ENCODE peak calls at places on chromosome 22, in eight cellular contexts. Z is body of pancreas, J is cardiac muscle cell, S is osteoblast, O is uterus, I is tibial artery, N is WERI-Rb-1, R is sigmoid colon. F is an unnamed sample.
A peak's percentile ranks its signal among the peaks of the same experiment; 100 is the strongest.

GRCh38 chr22:49929553-49929979 is 11.1 kb downstream of the CRELD2 start:
- DNase-seq in S (peak; percentile 100), J (peak; percentile 74), R (peak; percentile 80), Z (no peak), N (peak; percentile 53), O (peak; percentile 46), I (no peak), F (no peak)

GRCh38 chr22:26210390-26210789 is 41.1 kb downstream of the SEZ6L start:
- DNase-seq in R (peak; percentile 19), I (no peak), Z (no peak), S (no peak), J (no peak), N (no peak), O (no peak), F (no peak)

GRCh38 chr22:37487129-37487528 is 945 bp upstream of the MFNG start:
- DNase-seq in N (no peak), J (no peak), S (no peak), I (no peak), R (no peak), O (no peak), Z (no peak), F (no peak)

GRCh38 chr22:31099386-31099785 is 8.0 kb downstream of the SELENOM start:
- DNase-seq in O (no peak), N (no peak), Z (no peak), I (peak; percentile 78), S (peak; percentile 86), J (no peak), R (no peak), F (no peak)

GRCh38 chr22:38106814-38107578 is 3.5 kb downstream of the BAIAP2L2 start:
- DNase-seq in J (no peak), N (no peak), Z (no peak), R (no peak), I (no peak), O (no peak), S (peak; percentile 59), F (no peak)

GRCh38 chr22:26835929-26836528 is 178.6 kb downstream of the MIAT start:
- DNase-seq in I (no peak), O (peak; percentile 19), Z (peak; percentile 51), J (peak; percentile 17), N (peak; percentile 64), R (no peak), S (peak; percentile 80), F (no peak)

GRCh38 chr22:36946436-36947158 is 33.2 kb downstream of the CSF2RB start:
- DNase-seq in R (no peak), J (no peak), S (no peak), N (no peak), O (no peak), I (no peak), Z (no peak), F (no peak)

GRCh38 chr22:17969732-17970131 is 54.6 kb downstream of the MICAL3 start:
- DNase-seq in S (peak; percentile 95), N (peak; percentile 60), R (no peak), O (no peak), Z (no peak), J (peak; percentile 48), I (no peak), F (no peak)

GRCh38 chr22:37020192-37020479 is 594 bp downstream of the MPST start:
- DNase-seq in Z (no peak), O (no peak), J (peak; percentile 42), N (no peak), S (peak; percentile 96), R (no peak), I (peak; percentile 72), F (no peak)

GRCh38 chr22:26957176-26957575 is 299.8 kb downstream of the MIAT start:
- DNase-seq in Z (no peak), R (no peak), O (no peak), I (no peak), N (no peak), S (no peak), J (no peak), F (no peak)

GRCh38 chr22:37230673-37231405 is 13.2 kb downstream of the RAC2 start:
- DNase-seq in S (peak; percentile 74), I (peak; percentile 40), R (no peak), N (no peak), J (no peak), O (no peak), Z (peak; percentile 31), F (no peak)

GRCh38 chr22:39176673-39177455 is 24.4 kb upstream of the CBX7 start:
- DNase-seq in O (peak; percentile 36), N (no peak), I (peak; percentile 62), R (no peak), Z (no peak), J (no peak), S (peak; percentile 63), F (no peak)

GRCh38 chr22:39177456-39177775 is 24.9 kb upstream of the CBX7 start:
- DNase-seq in Z (no peak), I (no peak), N (no peak), R (no peak), O (no peak), S (no peak), J (no peak), F (no peak)

GRCh38 chr22:39178206-39179111 is 26.0 kb upstream of the CBX7 start:
- DNase-seq in I (peak; percentile 42), S (peak; percentile 90), N (no peak), R (no peak), O (no peak), J (no peak), Z (no peak), F (no peak)

GRCh38 chr22:39179401-39179827 is 26.9 kb upstream of the CBX7 start:
- DNase-seq in O (no peak), N (peak; percentile 93), S (peak; percentile 60), Z (no peak), J (peak; percentile 43), R (no peak), I (peak; percentile 58), F (no peak)

GRCh38 chr22:39177791-39178190 is 25.3 kb upstream of the CBX7 start:
- DNase-seq in I (peak; percentile 61), R (no peak), O (peak; percentile 26), S (no peak), N (no peak), J (no peak), Z (no peak), F (no peak)
- H3K27ac ChIP-seq in I (peak overlapping the region; percentile 63), R (peak overlapping the region; percentile 76), O (peak overlapping the region; percentile 88), S (no peak overlapping the region), N (peak overlapping the region; percentile 29), J (no peak overlapping the region), Z (peak overlapping the region; percentile 79), F (no peak overlapping the region)

GRCh38 chr22:46102159-46102558 is 48.2 kb upstream of the PPARA start:
- DNase-seq in O (no peak), N (no peak), I (no peak), R (no peak), J (no peak), S (no peak), Z (no peak), F (no peak)

GRCh38 chr22:46102752-46103151 is 47.6 kb upstream of the PPARA start:
- DNase-seq in R (no peak), N (no peak), O (no peak), S (no peak), I (no peak), J (no peak), Z (peak; percentile 41), F (no peak)

GRCh38 chr22:46104170-46104880 is 46.0 kb upstream of the PPARA start:
- DNase-seq in I (peak; percentile 82), J (no peak), N (no peak), Z (peak; percentile 87), S (no peak), O (peak; percentile 72), R (no peak), F (peak; percentile 63)

GRCh38 chr22:46103664-46104063 is 46.7 kb upstream of the PPARA start:
- DNase-seq in O (no peak), Z (no peak), I (no peak), S (no peak), N (no peak), J (no peak), R (no peak), F (no peak)

GRCh38 chr22:46103181-46103580 is 47.1 kb upstream of the PPARA start:
- DNase-seq in S (no peak), Z (no peak), N (no peak), I (no peak), R (no peak), J (no peak), O (no peak), F (no peak)
- H3K27me3 ChIP-seq in S (no peaks in the 10 kb centered on the region), Z (no peaks in the 10 kb centered on the region), N (no peaks in the 10 kb centered on the region), I (no peaks in the 10 kb centered on the region), R (no peaks in the 10 kb centered on the region), J (no peaks in the 10 kb centered on the region), O (no peaks in the 10 kb centered on the region), F (no peaks in the 10 kb centered on the region)

DNA sequence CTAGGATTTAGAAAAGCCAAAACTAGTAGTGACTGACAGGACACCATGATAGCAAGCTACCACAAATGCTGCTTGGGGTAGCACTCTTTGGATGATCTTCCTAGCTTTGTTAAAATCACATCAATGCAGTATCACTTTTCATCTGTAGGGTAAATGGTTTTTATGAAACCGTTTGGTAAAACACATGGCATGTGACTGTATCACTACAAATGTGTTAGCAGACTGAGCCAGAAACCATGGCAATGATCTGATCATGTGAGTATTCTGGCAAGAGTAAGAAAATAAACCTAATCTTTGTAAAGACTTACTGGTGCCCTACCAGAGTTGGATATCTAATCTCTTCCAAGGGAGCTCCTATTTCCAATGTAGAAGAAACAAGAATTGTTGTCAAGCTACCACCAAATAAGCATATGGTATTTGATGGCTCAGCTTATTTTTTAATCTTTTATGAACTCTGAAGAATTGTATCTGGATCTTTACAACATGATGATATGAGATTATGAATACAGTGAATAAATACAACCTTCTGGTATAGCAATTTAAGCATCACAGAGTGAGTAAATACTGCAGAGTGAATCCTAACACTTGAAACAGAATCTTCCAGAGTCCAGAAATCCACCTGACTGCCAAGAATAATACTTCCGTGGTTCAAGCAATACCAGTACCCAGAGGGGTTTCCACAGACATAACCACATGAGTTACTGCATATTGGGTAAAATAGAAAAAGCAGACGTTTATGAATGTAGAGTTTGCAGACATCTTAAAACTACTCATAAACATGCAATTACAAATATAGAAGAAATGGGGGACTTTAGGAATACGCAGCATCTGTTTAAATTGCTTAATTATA is 238.9 kb downstream of the TTC28 start:
- DNase-seq in S (peak; percentile 76), I (no peak), Z (peak; percentile 17), R (no peak), J (no peak), N (no peak), O (no peak), F (no peak)
- TF ChIP-seq CTCF in S (no peak), I (peak; percentile 17), Z (peak; percentile 15), R (no peak), J (peak; percentile 6), N (no peak), O (no peak), F (no peak)

DNA sequence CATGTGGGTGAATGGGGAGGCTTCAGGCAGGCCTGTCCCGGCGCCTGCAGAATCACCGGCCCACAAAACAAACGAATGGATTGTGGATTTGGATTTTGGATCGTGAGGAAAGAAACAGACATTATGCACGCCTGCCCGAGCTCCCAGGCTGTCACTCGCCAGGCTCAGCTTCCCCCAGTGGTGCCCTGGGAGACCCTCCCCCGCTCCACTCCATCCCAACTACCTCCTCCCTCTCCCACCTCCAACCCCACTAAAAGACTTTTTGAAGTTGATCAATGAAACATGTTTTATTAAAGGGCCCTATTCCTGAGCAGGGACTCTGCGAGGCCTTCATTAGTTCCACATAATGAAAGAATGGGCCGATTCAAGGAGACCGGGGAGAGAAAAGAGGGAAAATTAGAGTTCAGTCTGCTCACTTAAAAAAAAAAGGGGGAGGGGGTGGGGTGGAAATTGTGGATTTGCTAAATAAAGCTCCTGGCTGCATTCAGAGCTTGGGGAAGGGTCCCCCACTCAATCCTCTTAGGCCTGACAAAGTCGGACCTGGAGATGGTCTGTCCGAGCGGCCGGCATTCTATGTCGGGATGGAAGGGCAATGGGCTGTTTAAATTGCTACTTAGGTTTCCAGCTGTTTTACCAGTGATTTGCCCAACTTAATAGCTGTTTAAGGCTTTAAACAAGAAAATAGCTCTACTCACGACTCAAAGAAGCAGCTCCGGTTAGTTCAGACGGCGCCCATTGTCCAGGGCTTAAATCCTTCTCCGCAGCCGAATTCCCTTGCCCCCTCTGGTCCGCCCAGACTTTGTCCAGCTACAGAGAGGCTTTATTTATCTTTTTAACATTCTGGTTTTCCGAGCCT is 20.6 kb upstream of the SCUBE1 start:
- DNase-seq in I (no peak), O (no peak), Z (no peak), N (no peak), J (no peak), R (no peak), S (no peak), F (no peak)
- H3K27ac ChIP-seq in I (no peak overlapping the region), O (no peak overlapping the region), Z (no peak overlapping the region), N (no peak overlapping the region), J (no peak overlapping the region), R (no peak overlapping the region), S (no peak overlapping the region), F (no peak overlapping the region)

F was measured in dorsolateral prefrontal cortex.